ENCODE peak calls at places on chromosomes 16 and 17, in four cellular contexts. U, D, L and H are unnamed samples.
A peak's percentile ranks its signal among the peaks of the same experiment; 100 is the strongest.

GRCh38 chr16:67177743-67178699 is 5.7 kb downstream of the MATCAP1 start:
- DNase-seq in U (peak; percentile 57), D (no peak), L (peak; percentile 95), H (no peak)

GRCh38 chr17:48555616-48556533 is 11.0 kb upstream of the HOXB2 start:
- DNase-seq in U (no peak), D (no peak), L (no peak), H (no peak)

GRCh38 chr16:72312862-72313261 is 140.9 kb upstream of the PMFBP1 start:
- DNase-seq in U (peak; percentile 50), D (no peak), L (no peak), H (peak; percentile 40)

GRCh38 chr17:66518677-66519076 is 216.3 kb downstream of the PRKCA start:
- DNase-seq in U (no peak), D (no peak), L (no peak), H (no peak)

GRCh38 chr17:82876149-82876548 is 36.3 kb upstream of the ZNF750 start:
- DNase-seq in U (peak; percentile 72), D (no peak), L (no peak), H (no peak)

GRCh38 chr16:75089486-75090202 is 26.9 kb downstream of the LDHD start:
- DNase-seq in U (no peak), D (no peak), L (no peak), H (no peak)

GRCh38 chr17:83121921-83122820 is 42.8 kb downstream of the METRNL start:
- DNase-seq in U (no peak), D (no peak), L (no peak), H (no peak)

GRCh38 chr16:85928411-85928820 is 29.5 kb downstream of the IRF8 start:
- DNase-seq in U (peak; percentile 69), D (no peak), L (peak; percentile 18), H (peak; percentile 39)

GRCh38 chr17:71085238-71086033 is 916.1 kb downstream of the KCNJ2 start:
- DNase-seq in U (peak; percentile 20), D (no peak), L (peak; percentile 31), H (no peak)

GRCh38 chr16:3022208-3022696 is 1.5 kb downstream of the HCFC1R1 start:
- DNase-seq in U (peak; percentile 93), D (peak; percentile 83), L (peak; percentile 96), H (peak; percentile 89)

GRCh38 chr16:20968765-20969164 is 68.2 kb downstream of the LYRM1 start:
- DNase-seq in U (no peak), D (no peak), L (no peak), H (no peak)

GRCh38 chr16:20960899-20961298 is 60.3 kb downstream of the LYRM1 start:
- DNase-seq in U (no peak), D (no peak), L (no peak), H (no peak)

GRCh38 chr16:20969386-20969785 is 68.8 kb downstream of the LYRM1 start:
- DNase-seq in U (no peak), D (no peak), L (no peak), H (no peak)

GRCh38 chr16:20971420-20971819 is 70.8 kb downstream of the LYRM1 start:
- DNase-seq in U (no peak), D (no peak), L (no peak), H (no peak)

DNA sequence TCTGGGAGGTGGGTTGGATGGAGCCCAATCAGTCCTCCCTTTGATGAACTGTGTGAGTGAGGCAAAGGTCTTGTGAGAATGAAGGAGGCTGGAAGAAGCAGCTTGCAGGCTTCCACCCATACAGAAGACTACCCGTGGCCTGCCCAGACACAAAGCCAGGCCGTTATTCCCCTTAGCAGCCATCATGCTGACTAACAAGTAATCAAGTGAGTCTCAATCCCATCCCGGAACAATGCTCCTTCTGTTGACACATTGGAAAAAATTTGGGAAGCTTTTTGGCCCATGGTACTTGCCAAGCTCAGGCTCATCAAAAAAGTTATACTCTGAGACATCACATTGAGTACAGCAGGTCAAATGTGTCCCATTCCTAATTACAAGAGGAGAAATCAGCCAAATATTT is 66.2 kb downstream of the LYRM1 start:
- DNase-seq in U (no peak), D (no peak), L (no peak), H (no peak)
- TF ChIP-seq CTCF in U (no peak), D (no peak), L (no peak), H (no peak)

DNA sequence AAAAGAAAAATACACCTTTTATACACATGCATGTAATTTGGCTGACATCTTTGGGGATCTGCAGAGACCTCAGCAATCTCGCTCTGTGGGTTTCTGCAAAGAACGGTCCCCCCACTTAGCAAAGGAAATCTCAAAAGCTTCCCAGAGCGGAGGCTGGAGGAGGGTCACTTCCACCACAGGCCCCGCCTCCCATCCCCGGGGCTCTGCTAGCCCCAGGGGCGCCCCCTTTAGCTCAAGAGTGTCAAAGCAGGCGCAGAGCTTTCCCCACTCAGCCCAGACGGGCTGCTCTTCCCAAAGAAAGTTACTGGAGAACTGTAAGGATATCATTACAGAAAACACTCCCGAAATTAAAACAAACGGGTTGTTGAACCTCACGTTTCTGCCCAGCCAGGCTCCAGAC is 11.4 kb downstream of the SLC13A5 start:
- DNase-seq in U (peak; percentile 16), D (no peak), L (peak; percentile 25), H (no peak)
- TF ChIP-seq CTCF in U (peak; percentile 53), D (peak; percentile 34), L (no peak), H (peak; percentile 20)

DNA sequence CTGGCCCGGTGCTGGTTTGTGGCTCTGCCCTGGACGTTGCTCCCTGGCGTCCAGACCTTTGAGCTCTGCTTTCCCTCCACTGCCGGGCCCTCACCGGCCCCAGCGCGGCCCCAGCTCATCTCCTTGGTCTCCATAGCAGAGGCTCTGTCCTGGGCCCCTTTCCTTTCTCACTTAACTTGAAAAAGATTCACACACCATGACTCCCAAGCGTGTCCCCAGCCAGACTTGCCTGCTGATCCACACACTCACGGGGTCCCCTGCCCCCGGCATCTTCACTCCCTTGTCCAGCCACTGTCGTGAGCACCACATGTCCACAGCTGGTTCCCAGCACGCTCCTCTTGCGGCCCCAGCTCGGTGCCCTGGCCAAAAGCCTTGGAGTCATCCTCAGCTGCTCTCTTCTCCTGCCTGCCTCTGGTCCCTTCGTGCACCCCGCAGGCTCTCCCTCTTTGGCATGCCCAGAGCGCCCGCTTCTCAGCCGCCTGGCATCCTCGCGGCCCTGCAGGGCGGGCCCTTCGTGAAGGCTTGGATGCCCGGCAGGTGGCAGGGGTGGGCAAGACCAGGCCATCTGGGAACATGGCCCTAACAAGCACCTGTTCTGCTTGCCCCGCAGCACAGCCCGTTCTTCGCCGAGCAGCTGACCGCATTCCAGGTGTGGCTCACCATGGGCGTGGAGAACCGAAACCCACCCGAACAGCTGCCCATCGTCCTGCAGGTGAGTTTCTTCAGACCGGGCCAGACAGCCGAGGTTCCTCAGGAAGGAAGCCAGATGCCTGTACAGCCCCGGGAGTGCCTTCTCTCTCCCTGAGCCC is 145.6 kb upstream of the CHMP6 start:
- DNase-seq in U (no peak), D (no peak), L (no peak), H (no peak)
- TF ChIP-seq CTCF in U (no peak), D (no peak), L (no peak), H (no peak)

GRCh38 chr17:77877674-77878355 is 80.7 kb upstream of the TNRC6C start:
- DNase-seq in U (no peak), D (no peak), L (no peak), H (no peak)
- TF ChIP-seq CTCF in U (no peak), D (no peak), L (no peak), H (no peak)

DNA sequence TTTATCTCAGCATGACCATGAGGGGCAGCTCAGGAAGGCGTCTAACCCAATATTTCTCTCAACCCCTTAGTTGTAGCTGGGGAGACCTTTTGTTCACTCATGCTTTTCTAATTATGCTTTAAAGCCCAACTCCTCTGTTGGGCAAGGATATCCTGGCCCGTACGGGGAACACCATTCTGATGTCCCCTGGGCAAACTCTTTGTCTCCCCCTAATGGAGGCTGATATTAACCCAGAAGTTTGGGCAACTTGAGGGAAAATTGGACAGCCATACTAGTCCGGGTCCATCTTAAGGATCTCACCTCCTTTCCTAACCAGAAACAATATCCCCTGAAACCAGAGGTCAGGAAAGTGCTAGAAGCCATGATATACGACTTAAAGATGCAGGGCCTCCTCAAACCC is 143.7 kb upstream of the COX10 start:
- DNase-seq in U (no peak), D (no peak), L (no peak), H (no peak)
- TF ChIP-seq CTCF in U (peak; percentile 27), D (no peak), L (no peak), H (no peak)